ENCODE peak calls at places on chromosomes 1 and 21, in ten cellular contexts. G is HCT116; Y is astrocyte; F is CD8-positive, alpha-beta memory T cell; V is psoas muscle; T is aorta; H is cardiac muscle cell; S is Peyer's patch; R is SJSA1; B is A549. Q is an unnamed sample. For H3K4me1, the result is how much of the 10 kb centered on the place peaks cover.

GRCh38 chr1:33343539-33343938 is 22.6 kb upstream of the A3GALT2 start:
- DNase-seq in G (no peak), S (no peak), B (no peak), H (no peak), F (no peak), Y (peak), R (no peak), V (no peak), T (no peak), Q (no peak)

GRCh38 chr21:36540700-36541099 is 60.8 kb upstream of the CLDN14 start:
- DNase-seq in T (no peak), Y (no peak), F (no peak), H (no peak), G (no peak), B (no peak), S (no peak), R (no peak), V (no peak), Q (no peak)

GRCh38 chr1:114235956-114236355 is 82.3 kb upstream of the SYT6 start:
- DNase-seq in F (no peak), B (no peak), Y (no peak), T (no peak), V (no peak), R (no peak), S (no peak), G (no peak), H (peak), Q (no peak)

GRCh38 chr1:31765041-31765467 is 914 bp upstream of the ADGRB2 start:
- DNase-seq in F (no peak), T (no peak), R (peak), G (no peak), H (peak), Y (no peak), V (no peak), S (no peak), B (peak), Q (no peak)

GRCh38 chr1:168408531-168409242 is 128.0 kb downstream of the TBX19 start:
- DNase-seq in Y (peak), S (no peak), T (no peak), H (no peak), G (peak), B (peak), F (no peak), V (no peak), R (no peak), Q (no peak)

GRCh38 chr1:94382163-94382562 is 36.0 kb upstream of the ABCD3 start:
- DNase-seq in Y (no peak), R (no peak), S (no peak), H (no peak), G (no peak), V (no peak), F (no peak), B (no peak), T (no peak), Q (peak)

GRCh38 chr1:181117648-181118449 is 29.3 kb downstream of the IER5 start:
- DNase-seq in R (no peak), T (no peak), H (peak), S (no peak), F (no peak), V (no peak), G (peak), Y (no peak), B (peak), Q (no peak)

GRCh38 chr1:160942926-160943325 is 11.7 kb downstream of the ITLN2 start:
- DNase-seq in H (no peak), F (no peak), R (no peak), S (no peak), B (peak), V (no peak), T (no peak), Y (no peak), G (no peak), Q (no peak)

GRCh38 chr1:172137703-172138102 is 282.8 kb upstream of the C1orf105 start:
- DNase-seq in H (no peak), T (no peak), Y (no peak), F (no peak), S (no peak), B (no peak), R (peak), V (no peak), G (no peak), Q (no peak)

GRCh38 chr1:108199781-108200626 is at the start of gene SLC25A24:
- DNase-seq in B (peak), Y (peak), H (peak), G (peak), V (peak), R (peak), S (peak), F (peak), T (peak), Q (peak)

GRCh38 chr1:150257624-150258274 is at the start of gene CA14:
- DNase-seq in V (no peak), S (no peak), H (peak), B (no peak), R (no peak), Y (no peak), T (no peak), G (no peak), F (no peak), Q (peak)

GRCh38 chr1:43436371-43436770 is 17.4 kb downstream of the HYI start:
- DNase-seq in G (no peak), S (no peak), Y (no peak), B (no peak), T (no peak), R (no peak), H (no peak), V (no peak), F (no peak), Q (no peak)

GRCh38 chr1:212555426-212555825 is 53.1 kb upstream of the ATF3 start:
- DNase-seq in F (no peak), R (no peak), B (no peak), V (no peak), H (no peak), Y (no peak), G (no peak), T (no peak), S (no peak), Q (no peak)

GRCh38 chr1:67316180-67316902 is 8.7 kb downstream of the IL12RB2 start:
- DNase-seq in Y (no peak), G (no peak), R (no peak), S (no peak), F (no peak), B (no peak), V (no peak), H (no peak), T (no peak), Q (no peak)
- H3K27ac ChIP-seq in Y (no peak), G (no peak), R (no peak), S (no peak), F (no peak), B (no peak), V (peak), H (no peak), T (no peak), Q (no peak)

GRCh38 chr1:2268285-2269056 is 40.4 kb downstream of the SKI start:
- DNase-seq in S (no peak), R (no peak), H (no peak), B (no peak), T (no peak), F (no peak), Y (no peak), V (no peak), G (no peak), Q (no peak)

GRCh38 chr1:2269193-2269921 is 41.2 kb downstream of the SKI start:
- DNase-seq in V (no peak), H (no peak), Y (no peak), G (no peak), F (no peak), T (no peak), B (no peak), S (no peak), R (no peak), Q (peak)

GRCh38 chr1:2266301-2266967 is 38.3 kb downstream of the SKI start:
- DNase-seq in Y (no peak), V (no peak), T (no peak), F (no peak), H (no peak), G (no peak), B (no peak), S (no peak), R (no peak), Q (no peak)

GRCh38 chr1:2267862-2268261 is 39.7 kb downstream of the SKI start:
- DNase-seq in F (no peak), R (no peak), Y (no peak), V (no peak), G (no peak), T (no peak), H (no peak), B (no peak), S (no peak), Q (peak)

GRCh38 chr1:2267051-2267830 is 39.1 kb downstream of the SKI start:
- DNase-seq in S (no peak), G (no peak), R (no peak), F (no peak), T (no peak), B (no peak), H (no peak), V (no peak), Y (no peak), Q (peak)
- H3K4me1 ChIP-seq in S (under half), G (under half), R (under half), F (half or more), T (under half), B (under half), H (under half), V (under half), Y (under half), Q (under half)

GRCh38 chr1:15329481-15329815 is 80.2 kb upstream of the EFHD2 start:
- DNase-seq in F (no peak), Y (no peak), R (no peak), G (no peak), T (no peak), V (no peak), S (no peak), H (no peak), B (no peak), Q (no peak)
- H3K27ac ChIP-seq in F (peak), Y (no peak), R (peak), G (no peak), T (no peak), V (no peak), S (no peak), H (no peak), B (no peak), Q (peak)

DNA sequence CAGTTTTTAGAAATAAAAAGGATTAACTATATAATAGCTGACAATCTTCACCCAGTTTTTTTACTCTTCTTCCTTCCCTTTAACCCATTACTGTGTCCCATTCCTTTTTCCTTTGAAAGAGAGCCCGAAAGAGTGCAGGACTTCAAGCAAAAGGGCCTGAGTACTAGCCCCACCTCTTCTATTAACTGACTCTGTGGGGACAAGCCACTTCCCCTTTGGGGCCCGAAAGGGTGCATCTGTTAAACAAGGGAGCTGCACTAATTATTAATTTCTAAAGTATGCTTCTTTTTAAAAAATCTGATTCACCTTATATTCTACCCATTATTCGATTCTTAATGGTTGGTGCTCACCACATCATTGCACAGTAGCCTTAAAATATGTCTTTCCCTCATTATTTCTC is 3.3 kb downstream of the USP24 start:
- DNase-seq in V (no peak), R (no peak), S (peak), G (no peak), H (no peak), B (no peak), F (no peak), T (no peak), Y (no peak), Q (no peak)
- H3K4me1 ChIP-seq in V (half or more), R (under half), S (under half), G (under half), H (under half), B (half or more), F (half or more), T (under half), Y (under half), Q (under half)

DNA sequence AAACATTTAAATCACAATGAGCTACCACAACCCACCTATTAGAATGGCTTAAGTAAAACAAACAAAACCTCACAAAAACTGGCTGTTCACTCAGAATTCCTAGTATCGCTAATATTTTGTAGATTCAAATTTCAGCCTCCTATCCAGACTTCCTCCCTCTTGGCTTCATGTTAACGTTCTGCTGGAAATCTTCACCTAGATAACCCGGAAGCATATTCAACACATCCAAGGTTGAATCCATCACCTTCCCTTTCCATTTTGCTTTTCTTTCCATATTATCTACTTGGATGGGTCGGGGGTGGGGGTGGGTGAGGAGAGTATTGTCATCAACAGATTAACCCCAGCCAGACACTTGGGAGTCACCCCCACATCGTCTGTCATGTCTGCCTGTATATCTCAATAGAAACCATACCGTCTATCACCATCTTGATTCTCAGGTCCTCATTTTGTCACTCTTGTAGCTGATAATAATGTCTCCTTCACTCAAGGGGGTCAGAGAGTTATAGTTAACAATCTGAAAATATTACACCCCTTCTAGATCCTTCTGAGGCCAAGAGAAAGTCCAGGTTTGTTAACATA is 1.7 kb upstream of the DPH5 start:
- DNase-seq in Y (no peak), R (no peak), H (no peak), S (no peak), T (no peak), B (no peak), G (no peak), F (no peak), V (no peak), Q (no peak)
- H3K27ac ChIP-seq in Y (no peak), R (no peak), H (no peak), S (no peak), T (no peak), B (no peak), G (no peak), F (peak), V (no peak), Q (no peak)

GRCh38 chr1:178938959-178939317 is 68.1 kb upstream of the ANGPTL1 start:
- DNase-seq in G (no peak), F (no peak), S (no peak), T (peak), V (peak), B (no peak), H (no peak), Y (peak), R (no peak), Q (no peak)

GRCh38 chr1:178941849-178942248 is 71.0 kb upstream of the ANGPTL1 start:
- DNase-seq in R (no peak), B (no peak), T (no peak), V (no peak), Y (peak), H (no peak), F (no peak), G (no peak), S (no peak), Q (no peak)

GRCh38 chr1:178941261-178941689 is 70.4 kb upstream of the ANGPTL1 start:
- DNase-seq in V (no peak), S (no peak), T (no peak), R (no peak), B (no peak), Y (no peak), G (no peak), F (no peak), H (no peak), Q (no peak)

GRCh38 chr1:178939328-178939727 is 68.5 kb upstream of the ANGPTL1 start:
- DNase-seq in F (no peak), T (no peak), H (no peak), G (no peak), R (no peak), B (no peak), S (no peak), Y (no peak), V (no peak), Q (no peak)

GRCh38 chr1:178940022-178940765 is 69.3 kb upstream of the ANGPTL1 start:
- DNase-seq in G (no peak), V (no peak), S (no peak), T (no peak), F (no peak), R (no peak), B (no peak), Y (peak), H (no peak), Q (no peak)
- H3K4me1 ChIP-seq in G (under half), V (under half), S (under half), T (under half), F (under half), R (under half), B (under half), Y (under half), H (under half), Q (under half)

DNA sequence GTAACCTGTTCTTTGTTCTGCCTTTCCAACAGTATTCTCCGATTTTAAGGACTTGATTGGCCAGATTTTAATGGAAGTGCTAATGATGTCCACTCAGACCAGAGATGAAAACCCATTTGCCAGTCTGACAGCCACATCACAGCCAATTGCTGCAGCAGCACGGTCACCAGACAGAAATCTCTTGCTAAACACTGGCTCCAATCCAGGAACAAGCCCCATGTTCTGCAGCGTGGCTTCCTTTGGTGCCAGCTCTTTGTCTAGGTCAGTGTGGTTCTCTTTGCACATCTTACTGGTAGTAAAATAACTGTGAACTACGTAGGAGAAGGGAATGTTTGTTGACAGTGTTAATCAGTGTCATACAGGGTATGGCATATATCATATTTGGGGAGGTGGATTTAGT is 72.7 kb downstream of the UBE4B start:
- DNase-seq in T (no peak), B (no peak), R (no peak), S (no peak), G (no peak), F (no peak), H (no peak), V (peak), Y (no peak), Q (no peak)
- H3K27ac ChIP-seq in T (peak), B (no peak), R (no peak), S (no peak), G (no peak), F (no peak), H (peak), V (no peak), Y (no peak), Q (no peak)

DNA sequence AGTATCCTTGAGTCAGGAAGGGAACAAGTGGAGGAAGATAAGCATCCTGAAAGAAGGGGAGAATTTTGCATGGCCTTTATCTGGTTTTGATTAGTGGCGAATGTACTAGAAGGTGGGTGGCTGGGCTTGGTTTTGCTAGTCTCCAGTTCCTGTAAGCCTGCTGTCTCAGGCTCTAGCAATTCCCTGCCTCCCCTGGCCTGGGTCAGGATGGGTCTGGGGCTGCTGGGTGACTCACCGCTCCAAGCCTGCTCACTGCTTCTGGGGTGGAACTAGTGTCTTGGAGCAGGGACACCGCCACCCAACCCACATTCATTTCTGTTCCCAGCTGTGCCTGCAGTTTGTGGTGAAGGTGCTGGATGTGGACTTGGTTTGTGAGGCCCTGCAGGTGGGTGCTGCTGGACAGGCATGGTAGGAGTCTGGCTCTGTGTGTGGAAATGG is 3.4 kb downstream of the BTBD19 start:
- DNase-seq in V (no peak), Y (peak), G (no peak), S (no peak), F (no peak), T (peak), H (no peak), B (no peak), R (no peak), Q (peak)
- H3K4me1 ChIP-seq in V (under half), Y (half or more), G (half or more), S (under half), F (half or more), T (under half), H (under half), B (half or more), R (half or more), Q (under half)

GRCh38 chr1:26543444-26543835 is 13.9 kb downstream of the RPS6KA1 start:
- DNase-seq in H (no peak), S (no peak), T (no peak), R (no peak), G (no peak), Y (no peak), F (no peak), B (no peak), V (no peak), Q (no peak)
- H3K27ac ChIP-seq in H (no peak), S (peak), T (no peak), R (no peak), G (no peak), Y (no peak), F (peak), B (no peak), V (peak), Q (peak)

Q was measured in right lobe of liver.